ENCODE peak calls at places on chromosomes 5 and 9, in five cellular contexts. N is CD8-positive, alpha-beta memory T cell; U is BE2C; J is effector memory CD4-positive, alpha-beta T cell; O is left ventricle myocardium inferior. G is an unnamed sample.

GRCh38 chr9:69140123-69140741 is 33.8 kb upstream of the TJP2 start:
- DNase-seq in N (no peak), U (no peak), J (no peak), O (no peak), G (no peak)

GRCh38 chr5:53170748-53171349 is 61.3 kb upstream of the MOCS2 start:
- DNase-seq in N (no peak), U (peak; percentile 10), J (no peak), O (no peak), G (no peak)

GRCh38 chr9:113345165-113345564 is 4.2 kb upstream of the BSPRY start:
- DNase-seq in N (no peak), U (no peak), J (no peak), O (no peak), G (no peak)

GRCh38 chr5:67942451-67942830 is 273.1 kb upstream of the PIK3R1 start:
- DNase-seq in N (no peak), U (no peak), J (no peak), O (no peak), G (no peak)

GRCh38 chr5:145946112-145946861 is 9.9 kb downstream of the SH3RF2 start:
- DNase-seq in N (no peak), U (no peak), J (no peak), O (peak; percentile 32), G (no peak)

GRCh38 chr9:27572918-27573698 is at the start of gene C9orf72:
- DNase-seq in N (peak; percentile 85), U (peak; percentile 85), J (peak; percentile 81), O (peak; percentile 80), G (peak; percentile 46)

GRCh38 chr5:55897905-55898304 is 46.7 kb downstream of the IL31RA start:
- DNase-seq in N (no peak), U (peak; percentile 27), J (no peak), O (peak; percentile 43), G (no peak)

GRCh38 chr5:123997354-123998215 is 485.6 kb downstream of the CSNK1G3 start:
- DNase-seq in N (no peak), U (no peak), J (no peak), O (no peak), G (no peak)

GRCh38 chr9:36191290-36191645 is 547 bp downstream of the CLTA start:
- DNase-seq in N (peak; percentile 38), U (peak; percentile 17), J (peak; percentile 22), O (peak; percentile 41), G (no peak)

GRCh38 chr9:36193049-36193448 is 2.3 kb downstream of the CLTA start:
- DNase-seq in N (no peak), U (no peak), J (no peak), O (no peak), G (no peak)

GRCh38 chr9:36191696-36192095 is 975 bp downstream of the CLTA start:
- DNase-seq in N (no peak), U (no peak), J (no peak), O (no peak), G (no peak)

GRCh38 chr9:36192196-36192595 is 1.5 kb downstream of the CLTA start:
- DNase-seq in N (no peak), U (no peak), J (no peak), O (no peak), G (no peak)

DNA sequence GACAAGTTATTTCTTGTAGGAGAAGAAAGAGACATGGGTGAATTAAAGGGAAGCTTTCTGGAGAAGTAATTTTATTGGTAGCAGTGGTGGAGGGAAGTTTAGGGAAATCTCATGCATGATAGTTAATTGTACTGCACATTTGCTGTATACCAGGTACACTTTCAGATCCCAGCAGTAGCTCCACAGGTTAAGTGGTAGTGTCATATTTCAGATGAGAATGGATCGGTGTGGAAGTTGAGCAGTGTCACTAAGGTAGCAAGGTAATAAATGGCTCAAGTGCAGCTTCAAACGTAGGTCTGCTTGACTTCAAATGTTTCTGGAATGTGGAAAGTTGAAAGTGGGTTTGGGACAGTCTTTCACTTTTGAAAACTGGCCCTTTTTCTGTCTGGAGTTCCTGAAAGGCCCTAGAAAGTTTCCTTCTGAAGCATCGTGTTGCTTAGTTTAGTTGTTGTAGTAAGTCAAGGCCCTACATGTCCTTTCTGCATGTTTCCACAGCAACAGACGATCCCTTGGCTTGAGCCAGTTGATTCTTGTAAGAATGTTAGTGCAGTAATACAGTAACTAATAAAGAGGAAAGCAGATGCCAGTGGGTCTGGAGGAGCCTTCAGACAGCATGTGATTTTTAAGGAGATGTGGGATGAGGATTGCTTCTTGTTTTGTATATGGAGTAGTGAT is 3.7 kb downstream of the CLTA start:
- DNase-seq in N (no peak), U (no peak), J (no peak), O (no peak), G (no peak)
- H3K4me3 ChIP-seq in N (no peak overlapping the region), U (no peak overlapping the region), J (no peak overlapping the region), O (no peak overlapping the region), G (no peak overlapping the region)

GRCh38 chr5:16920109-16920816 is 15.8 kb downstream of the MYO10 start:
- DNase-seq in N (no peak), U (no peak), J (no peak), O (no peak), G (no peak)

GRCh38 chr5:16921246-16921645 is 14.8 kb downstream of the MYO10 start:
- DNase-seq in N (no peak), U (no peak), J (no peak), O (no peak), G (no peak)

GRCh38 chr5:16918156-16918555 is 17.9 kb downstream of the MYO10 start:
- DNase-seq in N (no peak), U (no peak), J (no peak), O (no peak), G (no peak)

GRCh38 chr5:16916262-16916878 is 19.7 kb downstream of the MYO10 start:
- DNase-seq in N (no peak), U (no peak), J (no peak), O (no peak), G (no peak)

DNA sequence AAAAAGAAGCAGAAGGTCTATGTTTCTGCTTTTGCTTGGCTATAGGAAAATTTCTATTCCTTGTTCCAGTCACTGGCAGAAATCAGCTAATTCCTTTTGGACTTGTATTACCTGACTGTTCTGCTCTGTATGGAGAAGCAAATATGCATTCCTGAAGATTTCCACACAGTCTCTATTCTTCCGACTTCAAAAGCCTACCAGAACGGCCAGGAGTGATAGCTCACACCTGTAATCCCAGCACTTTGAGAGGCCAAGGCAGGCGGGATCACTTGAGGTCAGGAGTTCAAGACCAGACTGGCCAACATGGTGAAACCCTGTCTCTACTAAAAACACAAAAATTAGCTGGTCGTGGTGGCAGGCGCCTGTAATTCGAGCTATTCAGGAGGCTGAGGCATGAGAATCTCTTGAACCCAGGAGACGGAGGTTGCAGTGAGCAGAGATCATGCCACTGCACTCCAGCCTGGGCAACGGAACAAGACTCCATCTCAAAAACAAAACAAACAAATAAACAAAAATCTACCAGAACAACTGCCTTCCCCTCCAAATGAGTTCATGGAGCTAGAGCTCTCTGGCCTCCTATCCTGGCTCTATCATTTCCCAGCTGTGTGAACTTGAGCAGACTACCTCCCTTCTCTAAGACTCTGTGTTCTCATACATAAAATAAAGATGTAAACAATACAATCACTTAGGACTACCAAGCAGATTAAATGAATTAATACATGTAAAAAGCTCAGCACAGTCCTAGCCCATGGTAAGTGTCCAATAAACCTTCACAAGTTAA is 17.0 kb downstream of the MYO10 start:
- DNase-seq in N (no peak), U (no peak), J (no peak), O (no peak), G (peak; percentile 70)
- H3K4me1 ChIP-seq in N (no peaks in the 10 kb centered on the region), U (no peaks in the 10 kb centered on the region), J (no peaks in the 10 kb centered on the region), O (no peaks in the 10 kb centered on the region), G (peaks cover 28% of the 10 kb centered on the region)

DNA sequence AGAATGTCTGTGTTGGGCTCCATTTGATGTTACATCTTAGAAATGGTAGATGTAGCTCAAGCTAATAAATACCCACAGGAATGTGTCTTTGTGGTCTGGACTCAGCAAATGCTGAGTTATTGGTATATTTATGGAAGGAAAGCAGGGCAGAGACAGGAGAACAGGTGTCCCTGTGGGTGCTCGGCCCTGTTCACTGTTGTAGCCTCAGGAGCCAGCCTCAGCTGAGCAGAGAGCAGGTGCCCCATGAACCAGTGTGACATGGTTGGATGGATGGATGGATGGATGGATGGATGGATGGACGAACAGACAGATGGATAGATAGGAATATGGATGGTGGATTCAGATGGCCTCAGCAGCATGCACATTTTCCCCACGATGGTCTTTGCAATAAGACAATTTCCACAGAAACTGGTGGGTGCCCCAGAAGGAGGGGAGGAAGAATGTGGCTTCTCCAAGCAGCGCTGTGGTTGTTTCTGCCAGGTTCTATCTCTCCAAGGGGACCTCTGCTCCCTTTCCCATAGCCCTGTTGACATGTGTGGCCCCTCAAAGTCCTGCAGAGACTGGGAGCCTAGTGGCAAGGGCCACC is 8.2 kb upstream of the IRF1 start:
- DNase-seq in N (no peak), U (no peak), J (no peak), O (no peak), G (no peak)
- H3K4me3 ChIP-seq in N (no peak overlapping the region), U (no peak overlapping the region), J (no peak overlapping the region), O (no peak overlapping the region), G (no peak overlapping the region)

DNA sequence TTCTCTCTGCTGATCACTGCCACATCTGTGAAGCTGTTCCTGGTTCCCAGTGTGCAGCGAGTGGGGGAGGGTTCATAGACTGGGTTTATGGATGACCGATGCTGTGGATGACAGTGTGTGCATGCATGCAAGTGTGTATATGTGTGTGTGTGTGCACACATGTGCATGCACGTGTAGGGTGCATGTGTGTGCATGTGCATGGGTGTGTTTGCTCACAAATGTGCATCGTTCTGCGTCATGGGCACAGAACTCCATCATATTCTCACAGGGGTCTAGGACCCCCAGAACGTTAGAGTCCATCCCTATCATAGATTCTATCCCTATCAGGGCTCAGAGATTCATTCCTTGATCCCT is 134.0 kb downstream of the PHF2 start:
- DNase-seq in N (no peak), U (no peak), J (no peak), O (no peak), G (no peak)
- H3K4me1 ChIP-seq in N (no peaks in the 10 kb centered on the region), U (no peaks in the 10 kb centered on the region), J (no peaks in the 10 kb centered on the region), O (no peaks in the 10 kb centered on the region), G (no peaks in the 10 kb centered on the region)

GRCh38 chr5:138180183-138180782 is 1.4 kb downstream of the KIF20A start:
- DNase-seq in N (peak; percentile 14), U (peak; percentile 24), J (no peak), O (no peak), G (peak; percentile 72)
- H3K4me3 ChIP-seq in N (no peak overlapping the region), U (peak overlapping the region; percentile 87), J (no peak overlapping the region), O (no peak overlapping the region), G (peak overlapping the region; percentile 69)

DNA sequence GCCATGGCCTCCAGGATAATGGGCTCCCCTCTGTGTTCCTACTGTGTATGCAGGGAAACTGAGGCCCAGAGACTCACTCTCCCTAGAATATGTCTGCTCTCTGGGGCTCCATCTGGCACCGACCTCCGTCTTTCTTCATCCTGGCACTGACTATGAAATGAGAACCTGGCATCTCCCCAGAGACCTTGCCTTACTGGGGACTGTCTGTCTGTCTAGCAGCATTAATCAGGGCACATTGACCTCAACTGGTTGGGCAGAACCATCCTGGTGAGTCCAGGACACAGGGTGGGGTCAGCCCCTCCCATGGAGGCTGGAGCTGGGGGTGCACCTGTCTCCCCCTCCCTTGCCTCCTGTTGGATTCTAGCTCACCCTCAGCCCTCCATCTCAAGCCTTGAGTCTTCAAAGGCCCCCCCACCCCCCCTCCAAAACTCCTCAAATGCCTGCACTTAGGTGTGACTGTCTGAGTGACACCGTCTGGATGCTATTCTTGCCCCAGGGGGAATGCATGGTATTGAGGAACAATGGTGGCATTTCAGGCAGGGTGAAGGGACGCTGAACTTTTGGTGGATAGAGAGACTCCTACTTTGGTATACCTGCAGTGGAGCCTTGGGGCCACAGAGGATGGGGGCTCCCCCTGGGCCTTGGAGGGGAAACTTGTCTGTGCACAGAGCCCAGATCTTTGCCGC is 12.8 kb upstream of the PITX1 start:
- DNase-seq in N (no peak), U (no peak), J (no peak), O (no peak), G (no peak)
- H3K4me1 ChIP-seq in N (no peaks in the 10 kb centered on the region), U (no peaks in the 10 kb centered on the region), J (no peaks in the 10 kb centered on the region), O (peaks cover 6% of the 10 kb centered on the region), G (peaks cover 31% of the 10 kb centered on the region)

GRCh38 chr9:136437430-136437829 is 2.2 kb downstream of the INPP5E start:
- DNase-seq in N (no peak), U (no peak), J (no peak), O (no peak), G (no peak)
- H3K4me3 ChIP-seq in N (peak overlapping the region; percentile 12), U (peak overlapping the region; percentile 79), J (no peak overlapping the region), O (peak overlapping the region; percentile 98), G (no peak overlapping the region)

GRCh38 chr5:18068851-18069250 is 434.6 kb downstream of the TAF11L14 start:
- DNase-seq in N (no peak), U (no peak), J (no peak), O (no peak), G (no peak)
- H3K4me1 ChIP-seq in N (no peaks in the 10 kb centered on the region), U (no peaks in the 10 kb centered on the region), J (no peaks in the 10 kb centered on the region), O (no peaks in the 10 kb centered on the region), G (no peaks in the 10 kb centered on the region)

G was measured in Caco-2.